ENCODE peak calls at places on chromosomes 12 and 14, in ten cellular contexts. S, V, A, J, L, C, X, U, N and T are unnamed samples.

GRCh38 chr12:115771065-115771464 is 506.4 kb downstream of the MED13L start:
- DNase-seq in S (no peak), V (peak; percentile 8), A (peak; percentile 56), J (peak; percentile 17), L (no peak), C (no peak), X (no peak), U (no peak), N (no peak), T (no peak)

GRCh38 chr12:122862872-122863701 is 27.8 kb downstream of the HIP1R start:
- DNase-seq in S (no peak), V (no peak), A (no peak), J (no peak), L (peak; percentile 36), C (no peak), X (peak; percentile 60), U (no peak), N (no peak), T (no peak)

GRCh38 chr14:68800361-68800760 is 7.5 kb upstream of the ZFP36L1 start:
- DNase-seq in S (no peak), V (no peak), A (no peak), J (peak; percentile 8), L (no peak), C (no peak), X (no peak), U (no peak), N (no peak), T (no peak)

GRCh38 chr14:75156901-75157300 is 19.5 kb downstream of the TMED10 start:
- DNase-seq in S (no peak), V (no peak), A (no peak), J (no peak), L (no peak), C (no peak), X (no peak), U (peak; percentile 30), N (no peak), T (peak; percentile 3)

GRCh38 chr14:100735271-100735670 is 8.6 kb downstream of the DLK1 start:
- DNase-seq in S (no peak), V (no peak), A (no peak), J (no peak), L (no peak), C (no peak), X (no peak), U (no peak), N (no peak), T (no peak)

GRCh38 chr14:51521764-51522163 is 129.9 kb upstream of the FRMD6 start:
- DNase-seq in S (no peak), V (no peak), A (no peak), J (no peak), L (no peak), C (no peak), X (no peak), U (no peak), N (no peak), T (no peak)

GRCh38 chr12:32437095-32437515 is 37.7 kb downstream of the FGD4 start:
- DNase-seq in S (no peak), V (no peak), A (no peak), J (no peak), L (no peak), C (no peak), X (no peak), U (no peak), N (no peak), T (no peak)

GRCh38 chr12:92253301-92253700 is 107.7 kb upstream of the BTG1 start:
- DNase-seq in S (no peak), V (no peak), A (no peak), J (no peak), L (no peak), C (no peak), X (no peak), U (no peak), N (no peak), T (no peak)

GRCh38 chr12:63917864-63918742 is 73.6 kb downstream of the SRGAP1 start:
- DNase-seq in S (no peak), V (no peak), A (no peak), J (no peak), L (no peak), C (no peak), X (no peak), U (no peak), N (peak; percentile 41), T (no peak)

GRCh38 chr14:68634346-68634745 is 158.5 kb downstream of the ZFP36L1 start:
- DNase-seq in S (no peak), V (no peak), A (peak; percentile 36), J (no peak), L (no peak), C (no peak), X (no peak), U (no peak), N (no peak), T (no peak)

GRCh38 chr14:38761033-38761432 is 342.0 kb downstream of the SEC23A start:
- DNase-seq in S (no peak), V (no peak), A (no peak), J (no peak), L (no peak), C (no peak), X (no peak), U (no peak), N (no peak), T (no peak)

GRCh38 chr12:4193821-4194220 is 79.7 kb upstream of the CCND2 start:
- DNase-seq in S (no peak), V (no peak), A (no peak), J (no peak), L (no peak), C (no peak), X (no peak), U (no peak), N (no peak), T (no peak)

GRCh38 chr12:124397399-124397679 is 102.4 kb downstream of the RFLNA start:
- DNase-seq in S (no peak), V (no peak), A (no peak), J (peak; percentile 75), L (no peak), C (no peak), X (no peak), U (no peak), N (no peak), T (no peak)

GRCh38 chr12:124395986-124396385 is 101.1 kb downstream of the RFLNA start:
- DNase-seq in S (no peak), V (no peak), A (no peak), J (no peak), L (no peak), C (no peak), X (no peak), U (no peak), N (no peak), T (no peak)

GRCh38 chr12:124395284-124395752 is 100.4 kb downstream of the RFLNA start:
- DNase-seq in S (no peak), V (no peak), A (no peak), J (no peak), L (no peak), C (no peak), X (no peak), U (no peak), N (no peak), T (no peak)

GRCh38 chr12:124397807-124398577 is 103.1 kb downstream of the RFLNA start:
- DNase-seq in S (no peak), V (no peak), A (no peak), J (no peak), L (peak; percentile 69), C (no peak), X (no peak), U (no peak), N (no peak), T (no peak)

GRCh38 chr12:124396544-124397398 is 101.9 kb downstream of the RFLNA start:
- DNase-seq in S (peak; percentile 79), V (peak; percentile 55), A (no peak), J (peak; percentile 91), L (peak; percentile 78), C (no peak), X (no peak), U (no peak), N (no peak), T (no peak)
- H3K4me1 ChIP-seq in S (peaks cover 88% of the 10 kb centered on the region), V (peaks cover 68% of the 10 kb centered on the region), A (peaks cover 4% of the 10 kb centered on the region), J (peaks cover 75% of the 10 kb centered on the region), L (peaks cover 48% of the 10 kb centered on the region), C (peaks cover 10% of the 10 kb centered on the region), X (peaks cover 16% of the 10 kb centered on the region), U (peaks cover 8% of the 10 kb centered on the region), N (peaks cover 18% of the 10 kb centered on the region), T (no peaks in the 10 kb centered on the region)

DNA sequence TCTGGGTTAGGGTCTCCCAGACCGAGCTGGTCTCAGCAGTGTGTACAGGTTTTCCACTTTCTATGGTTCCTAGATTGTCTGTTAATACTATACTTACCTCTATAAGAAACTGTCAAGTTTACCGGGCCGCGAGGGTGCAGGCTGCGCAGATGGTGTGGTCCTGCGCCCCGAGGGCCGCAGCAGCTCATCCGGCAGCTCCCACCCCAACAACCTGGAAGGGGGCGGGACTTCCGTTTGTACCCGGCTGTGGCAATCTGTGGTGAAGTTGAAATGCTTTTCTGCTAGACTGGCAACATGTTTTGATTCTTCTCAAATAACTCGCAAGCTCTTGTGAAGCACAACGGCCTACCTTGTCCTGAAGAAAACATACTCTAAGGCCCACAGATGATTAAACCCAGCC is at the start of gene CLEC9A:
- DNase-seq in S (no peak), V (no peak), A (no peak), J (peak; percentile 56), L (no peak), C (no peak), X (no peak), U (no peak), N (no peak), T (no peak)
- H3K27ac ChIP-seq in S (no peak within 1 kb of the TSS), V (no peak within 1 kb of the TSS), A (no peak within 1 kb of the TSS), J (no peak within 1 kb of the TSS), L (no peak within 1 kb of the TSS), C (no peak within 1 kb of the TSS), X (no peak within 1 kb of the TSS), U (no peak within 1 kb of the TSS), N (no peak within 1 kb of the TSS), T (no peak within 1 kb of the TSS)

DNA sequence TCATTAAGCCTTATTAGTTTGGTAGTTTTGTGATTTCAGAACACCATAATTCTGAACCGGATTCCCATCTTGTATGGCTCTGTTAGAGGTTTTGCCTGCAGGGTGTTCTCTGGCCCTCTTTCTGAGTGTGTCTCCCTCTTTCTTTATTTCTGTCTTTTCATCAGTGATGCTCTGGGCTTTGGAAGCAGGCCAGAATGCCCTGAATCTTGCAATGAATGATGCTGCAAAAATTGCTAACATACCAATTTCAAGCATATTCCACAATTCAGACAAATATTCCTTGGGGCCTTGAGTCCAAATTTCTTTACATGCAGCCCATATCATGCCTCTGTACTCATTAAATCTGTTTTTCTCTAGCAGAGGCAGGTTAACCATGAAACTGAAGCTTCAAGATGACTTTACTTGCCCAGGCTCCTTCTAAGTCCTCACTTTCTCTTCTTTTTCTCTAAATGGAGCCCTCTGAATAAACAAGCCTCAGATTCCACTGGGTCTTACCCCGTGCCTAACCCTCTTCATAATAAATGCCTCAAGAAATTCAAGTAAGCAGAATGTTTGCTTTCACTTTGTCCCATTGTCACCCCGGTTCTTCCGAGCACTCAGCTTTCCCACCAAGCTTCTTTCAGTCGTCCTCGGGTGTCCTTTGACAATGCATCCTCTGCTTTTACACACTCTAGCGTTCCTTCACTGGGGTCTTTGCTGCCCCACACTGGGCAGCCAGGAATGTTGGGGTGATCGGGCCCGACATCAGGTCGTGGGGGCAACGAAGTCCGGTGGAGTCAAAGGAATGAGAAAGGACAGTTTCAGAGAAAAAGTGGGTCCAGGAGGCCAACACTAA is 78.8 kb upstream of the SLC38A4 start:
- DNase-seq in S (no peak), V (no peak), A (no peak), J (no peak), L (no peak), C (no peak), X (no peak), U (no peak), N (no peak), T (no peak)
- H3K4me3 ChIP-seq in S (no peak overlapping the region), V (no peak overlapping the region), A (no peak overlapping the region), J (no peak overlapping the region), L (no peak overlapping the region), C (no peak overlapping the region), X (no peak overlapping the region), U (no peak overlapping the region), N (no peak overlapping the region), T (no peak overlapping the region)

GRCh38 chr12:94563261-94563660 is 87.1 kb downstream of the TMCC3 start:
- DNase-seq in S (no peak), V (no peak), A (no peak), J (no peak), L (peak; percentile 37), C (no peak), X (no peak), U (no peak), N (no peak), T (no peak)
- H3K4me1 ChIP-seq in S (no peaks in the 10 kb centered on the region), V (no peaks in the 10 kb centered on the region), A (no peaks in the 10 kb centered on the region), J (no peaks in the 10 kb centered on the region), L (no peaks in the 10 kb centered on the region), C (peaks cover 9% of the 10 kb centered on the region), X (no peaks in the 10 kb centered on the region), U (no peaks in the 10 kb centered on the region), N (peaks cover 47% of the 10 kb centered on the region), T (no peaks in the 10 kb centered on the region)